ENCODE peak calls at places on chromosomes 12 and 14, in eight cellular contexts. One of them, this sample, is unnamed.
A peak's percentile ranks its signal among the peaks of the same experiment; 100 is the strongest.

GRCh38 chr12:115895247-115895646 is 382.2 kb downstream of the MED13L start:
- DNase-seq in GM23338: peak; percentile 63
- DNase-seq in OCI-LY7: no peak
- DNase-seq in neuronal stem cell: no peak
- DNase-seq in HepG2: no peak
- DNase-seq in SK-N-SH: no peak
- DNase-seq in H1: no peak
- DNase-seq in A549: peak; percentile 55
- DNase-seq in this sample: no peak

GRCh38 chr12:115232455-115233156 is 548.6 kb upstream of the TBX3 start:
- DNase-seq in GM23338: no peak
- DNase-seq in OCI-LY7: no peak
- DNase-seq in neuronal stem cell: no peak
- DNase-seq in HepG2: no peak
- DNase-seq in SK-N-SH: no peak
- DNase-seq in H1: no peak
- DNase-seq in A549: no peak
- DNase-seq in this sample: no peak

GRCh38 chr14:104804481-104805325 is 3.8 kb downstream of the ZBTB42 start:
- DNase-seq in GM23338: no peak
- DNase-seq in OCI-LY7: no peak
- DNase-seq in neuronal stem cell: no peak
- DNase-seq in HepG2: no peak
- DNase-seq in SK-N-SH: peak; percentile 24
- DNase-seq in H1: no peak
- DNase-seq in A549: no peak
- DNase-seq in this sample: no peak

GRCh38 chr12:20508362-20508761 is 140.0 kb downstream of the PDE3A start:
- DNase-seq in GM23338: no peak
- DNase-seq in OCI-LY7: no peak
- DNase-seq in neuronal stem cell: no peak
- DNase-seq in HepG2: no peak
- DNase-seq in SK-N-SH: no peak
- DNase-seq in H1: no peak
- DNase-seq in A549: no peak
- DNase-seq in this sample: no peak

GRCh38 chr12:25280082-25280481 is 29.4 kb upstream of the KRAS start:
- DNase-seq in GM23338: no peak
- DNase-seq in OCI-LY7: no peak
- DNase-seq in neuronal stem cell: no peak
- DNase-seq in HepG2: no peak
- DNase-seq in SK-N-SH: no peak
- DNase-seq in H1: no peak
- DNase-seq in A549: no peak
- DNase-seq in this sample: no peak

GRCh38 chr14:69685716-69686115 is 74.3 kb downstream of the SUSD6 start:
- DNase-seq in GM23338: no peak
- DNase-seq in OCI-LY7: no peak
- DNase-seq in neuronal stem cell: no peak
- DNase-seq in HepG2: peak; percentile 62
- DNase-seq in SK-N-SH: no peak
- DNase-seq in H1: no peak
- DNase-seq in A549: no peak
- DNase-seq in this sample: peak; percentile 45

GRCh38 chr14:102779574-102780315 is 2.5 kb downstream of the TRAF3 start:
- DNase-seq in GM23338: no peak
- DNase-seq in OCI-LY7: no peak
- DNase-seq in neuronal stem cell: no peak
- DNase-seq in HepG2: no peak
- DNase-seq in SK-N-SH: no peak
- DNase-seq in H1: no peak
- DNase-seq in A549: no peak
- DNase-seq in this sample: no peak

GRCh38 chr14:89828473-89829200 is 125.9 kb downstream of the EFCAB11 start:
- DNase-seq in GM23338: no peak
- DNase-seq in OCI-LY7: no peak
- DNase-seq in neuronal stem cell: no peak
- DNase-seq in HepG2: no peak
- DNase-seq in SK-N-SH: no peak
- DNase-seq in H1: no peak
- DNase-seq in A549: no peak
- DNase-seq in this sample: no peak

GRCh38 chr12:124560519-124560918 is 6.9 kb downstream of the NCOR2 start:
- DNase-seq in GM23338: no peak
- DNase-seq in OCI-LY7: no peak
- DNase-seq in neuronal stem cell: no peak
- DNase-seq in HepG2: no peak
- DNase-seq in SK-N-SH: no peak
- DNase-seq in H1: no peak
- DNase-seq in A549: no peak
- DNase-seq in this sample: no peak

GRCh38 chr14:62777510-62777909 is 267.7 kb downstream of the KCNH5 start:
- DNase-seq in GM23338: no peak
- DNase-seq in OCI-LY7: no peak
- DNase-seq in neuronal stem cell: no peak
- DNase-seq in HepG2: no peak
- DNase-seq in SK-N-SH: no peak
- DNase-seq in H1: no peak
- DNase-seq in A549: no peak
- DNase-seq in this sample: no peak

GRCh38 chr12:121184984-121185894 is 24.7 kb upstream of the P2RX4 start:
- DNase-seq in GM23338: no peak
- DNase-seq in OCI-LY7: peak; percentile 33
- DNase-seq in neuronal stem cell: no peak
- DNase-seq in HepG2: no peak
- DNase-seq in SK-N-SH: no peak
- DNase-seq in H1: no peak
- DNase-seq in A549: no peak
- DNase-seq in this sample: no peak

GRCh38 chr12:114694436-114695304 is 10.7 kb upstream of the TBX3 start:
- DNase-seq in GM23338: peak; percentile 8
- DNase-seq in OCI-LY7: no peak
- DNase-seq in neuronal stem cell: no peak
- DNase-seq in HepG2: no peak
- DNase-seq in SK-N-SH: no peak
- DNase-seq in H1: no peak
- DNase-seq in A549: no peak
- DNase-seq in this sample: no peak

GRCh38 chr12:86134571-86134970 is 121.6 kb downstream of the MGAT4C start:
- DNase-seq in GM23338: no peak
- DNase-seq in OCI-LY7: no peak
- DNase-seq in neuronal stem cell: no peak
- DNase-seq in HepG2: no peak
- DNase-seq in SK-N-SH: no peak
- DNase-seq in H1: no peak
- DNase-seq in A549: no peak
- DNase-seq in this sample: no peak

GRCh38 chr12:32765906-32766305 is 10.2 kb upstream of the YARS2 start:
- DNase-seq in GM23338: no peak
- DNase-seq in OCI-LY7: no peak
- DNase-seq in neuronal stem cell: no peak
- DNase-seq in HepG2: no peak
- DNase-seq in SK-N-SH: no peak
- DNase-seq in H1: no peak
- DNase-seq in A549: no peak
- DNase-seq in this sample: no peak

GRCh38 chr12:80565276-80565675 is 121.2 kb downstream of the PTPRQ start:
- DNase-seq in GM23338: no peak
- DNase-seq in OCI-LY7: peak; percentile 38
- DNase-seq in neuronal stem cell: no peak
- DNase-seq in HepG2: no peak
- DNase-seq in SK-N-SH: no peak
- DNase-seq in H1: no peak
- DNase-seq in A549: no peak
- DNase-seq in this sample: peak; percentile 17

GRCh38 chr14:43540948-43541347 is 966.1 kb downstream of the FSCB start:
- DNase-seq in GM23338: peak; percentile 60
- DNase-seq in OCI-LY7: no peak
- DNase-seq in neuronal stem cell: no peak
- DNase-seq in HepG2: peak; percentile 40
- DNase-seq in SK-N-SH: peak; percentile 3
- DNase-seq in H1: peak; percentile 34
- DNase-seq in A549: peak; percentile 2
- DNase-seq in this sample: no peak

GRCh38 chr12:25433024-25433423 is 120.1 kb downstream of the LMNTD1 start:
- DNase-seq in GM23338: no peak
- DNase-seq in OCI-LY7: no peak
- DNase-seq in neuronal stem cell: no peak
- DNase-seq in HepG2: no peak
- DNase-seq in SK-N-SH: no peak
- DNase-seq in H1: no peak
- DNase-seq in A549: no peak
- DNase-seq in this sample: no peak

GRCh38 chr14:54147285-54147684 is 190.7 kb upstream of the BMP4 start:
- DNase-seq in GM23338: no peak
- DNase-seq in OCI-LY7: no peak
- DNase-seq in neuronal stem cell: no peak
- DNase-seq in HepG2: no peak
- DNase-seq in SK-N-SH: no peak
- DNase-seq in H1: no peak
- DNase-seq in A549: no peak
- DNase-seq in this sample: peak; percentile 79

GRCh38 chr12:105930612-105931011 is 208.1 kb downstream of the NUAK1 start:
- DNase-seq in GM23338: peak; percentile 15
- DNase-seq in OCI-LY7: no peak
- DNase-seq in neuronal stem cell: no peak
- DNase-seq in HepG2: no peak
- DNase-seq in SK-N-SH: no peak
- DNase-seq in H1: no peak
- DNase-seq in A549: no peak
- DNase-seq in this sample: no peak

GRCh38 chr12:75706786-75707605 is 195.6 kb upstream of the KRR1 start:
- DNase-seq in GM23338: no peak
- DNase-seq in OCI-LY7: no peak
- DNase-seq in neuronal stem cell: no peak
- DNase-seq in HepG2: no peak
- DNase-seq in SK-N-SH: peak; percentile 29
- DNase-seq in H1: no peak
- DNase-seq in A549: no peak
- DNase-seq in this sample: no peak

GRCh38 chr12:124713041-124713435 is 145.6 kb upstream of the NCOR2 start:
- DNase-seq in GM23338: no peak
- DNase-seq in OCI-LY7: no peak
- DNase-seq in neuronal stem cell: no peak
- DNase-seq in HepG2: no peak
- DNase-seq in SK-N-SH: no peak
- DNase-seq in H1: no peak
- DNase-seq in A549: no peak
- DNase-seq in this sample: no peak

DNA sequence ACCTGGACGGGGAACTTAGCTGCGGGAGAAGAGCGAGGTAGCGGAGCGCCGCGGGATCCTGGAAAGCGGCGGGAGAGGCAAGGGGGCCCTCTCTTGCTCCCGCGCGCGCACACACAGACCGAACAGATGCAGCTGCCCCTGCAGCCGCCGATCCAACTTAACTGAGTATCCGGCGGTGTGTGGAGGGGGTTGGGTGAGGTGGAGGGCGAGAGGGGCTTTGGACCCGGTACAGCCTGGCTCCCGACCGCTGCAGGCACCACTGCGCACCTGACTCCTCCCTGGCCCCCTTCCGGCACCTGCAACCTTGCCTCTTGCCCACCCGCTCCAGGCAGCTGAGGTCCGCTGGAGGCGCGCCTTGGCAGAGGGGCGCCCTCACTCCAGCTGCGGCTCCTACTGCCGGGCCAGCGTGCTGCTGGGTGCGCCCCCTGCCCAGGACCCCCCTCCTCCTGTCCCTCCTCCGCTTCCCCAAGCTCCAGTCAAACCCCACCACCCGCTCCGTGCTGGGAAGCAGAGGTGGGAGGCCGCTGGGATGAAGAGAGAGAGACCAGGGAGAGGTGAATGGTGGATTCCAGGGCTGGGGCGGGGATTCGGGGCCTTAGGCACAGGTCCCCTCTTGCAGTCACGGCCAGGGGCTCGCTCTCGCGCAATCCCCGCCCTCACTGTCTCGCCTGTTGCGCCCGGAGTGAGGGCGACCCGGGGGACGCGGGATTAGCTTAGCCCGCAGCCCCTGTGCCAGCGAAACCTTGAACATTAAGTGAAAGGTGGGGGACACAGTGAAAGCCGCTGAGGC is 2.6 kb downstream of the DIO3 start:
- DNase-seq in GM23338: peak; percentile 67
- DNase-seq in OCI-LY7: no peak
- DNase-seq in neuronal stem cell: no peak
- DNase-seq in HepG2: no peak
- DNase-seq in SK-N-SH: peak; percentile 61
- DNase-seq in H1: no peak
- DNase-seq in A549: no peak
- DNase-seq in this sample: no peak
- H3K4me2 ChIP-seq in GM23338: peak overlapping the region; percentile 92
- H3K4me2 ChIP-seq in OCI-LY7: no peak overlapping the region
- H3K4me2 ChIP-seq in neuronal stem cell: peak overlapping the region; percentile 82
- H3K4me2 ChIP-seq in HepG2: no peak overlapping the region
- H3K4me2 ChIP-seq in SK-N-SH: no peak overlapping the region
- H3K4me2 ChIP-seq in H1: peak overlapping the region; percentile 75
- H3K4me2 ChIP-seq in A549: peak overlapping the region; percentile 88
- H3K4me2 ChIP-seq in this sample: no peak overlapping the region

GRCh38 chr12:122421815-122422737 is at the start of gene CLIP1:
- DNase-seq in GM23338: peak; percentile 84
- DNase-seq in OCI-LY7: peak; percentile 75
- DNase-seq in neuronal stem cell: peak; percentile 54
- DNase-seq in HepG2: peak; percentile 27
- DNase-seq in SK-N-SH: peak; percentile 87
- DNase-seq in H1: no peak
- DNase-seq in A549: peak; percentile 40
- DNase-seq in this sample: no peak
- H3K27ac ChIP-seq in GM23338: peak within 1 kb of the TSS; percentile 76
- H3K27ac ChIP-seq in OCI-LY7: peak within 1 kb of the TSS; percentile 36
- H3K27ac ChIP-seq in neuronal stem cell: peak within 1 kb of the TSS; percentile 98
- H3K27ac ChIP-seq in HepG2: peak within 1 kb of the TSS; percentile 76
- H3K27ac ChIP-seq in SK-N-SH: peak within 1 kb of the TSS; percentile 77
- H3K27ac ChIP-seq in H1: peak within 1 kb of the TSS; percentile 41
- H3K27ac ChIP-seq in A549: peak within 1 kb of the TSS; percentile 100
- H3K27ac ChIP-seq in this sample: peak within 1 kb of the TSS; percentile 90

DNA sequence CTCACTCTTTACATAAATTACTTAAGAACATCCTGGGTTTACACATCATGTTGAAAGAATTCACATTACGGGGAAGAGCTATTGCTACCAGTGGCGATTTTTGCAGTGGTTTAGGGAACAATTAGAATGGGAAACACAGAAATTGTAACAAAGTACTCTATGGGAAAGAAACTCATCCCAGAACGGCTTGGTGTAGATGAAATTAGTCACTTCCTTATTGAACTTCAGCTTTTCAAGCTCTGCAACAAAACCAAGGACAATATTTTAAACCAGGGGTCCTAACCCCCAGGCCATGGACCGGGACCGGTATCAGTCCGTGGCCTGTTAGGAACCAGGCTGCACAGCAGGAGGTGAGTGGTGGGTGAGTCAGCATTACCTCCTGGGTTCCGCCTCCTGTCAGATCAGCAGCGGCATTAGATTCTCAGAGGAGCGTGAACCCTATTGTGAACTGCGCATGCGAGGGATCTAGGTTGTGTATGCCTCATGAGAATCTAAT is 32.3 kb upstream of the FICD start:
- DNase-seq in GM23338: peak; percentile 26
- DNase-seq in OCI-LY7: no peak
- DNase-seq in neuronal stem cell: no peak
- DNase-seq in HepG2: no peak
- DNase-seq in SK-N-SH: no peak
- DNase-seq in H1: no peak
- DNase-seq in A549: no peak
- DNase-seq in this sample: peak; percentile 26
- H3K4me2 ChIP-seq in GM23338: no peak overlapping the region
- H3K4me2 ChIP-seq in OCI-LY7: no peak overlapping the region
- H3K4me2 ChIP-seq in neuronal stem cell: no peak overlapping the region
- H3K4me2 ChIP-seq in HepG2: no peak overlapping the region
- H3K4me2 ChIP-seq in SK-N-SH: no peak overlapping the region
- H3K4me2 ChIP-seq in H1: no peak overlapping the region
- H3K4me2 ChIP-seq in A549: peak overlapping the region; percentile 64
- H3K4me2 ChIP-seq in this sample: peak overlapping the region; percentile 34

GRCh38 chr12:29566441-29566840 is 69.0 kb upstream of the OVCH1 start:
- DNase-seq in GM23338: no peak
- DNase-seq in OCI-LY7: no peak
- DNase-seq in neuronal stem cell: no peak
- DNase-seq in HepG2: no peak
- DNase-seq in SK-N-SH: no peak
- DNase-seq in H1: no peak
- DNase-seq in A549: no peak
- DNase-seq in this sample: no peak
- H3K27ac ChIP-seq in GM23338: no peak overlapping the region
- H3K27ac ChIP-seq in OCI-LY7: no peak overlapping the region
- H3K27ac ChIP-seq in neuronal stem cell: no peak overlapping the region
- H3K27ac ChIP-seq in HepG2: no peak overlapping the region
- H3K27ac ChIP-seq in SK-N-SH: no peak overlapping the region
- H3K27ac ChIP-seq in H1: no peak overlapping the region
- H3K27ac ChIP-seq in A549: no peak overlapping the region
- H3K27ac ChIP-seq in this sample: no peak overlapping the region

This sample was measured in keratinocyte.